ENCODE peak calls at places on chromosomes 7 and 10, in four cellular contexts. J, U, P and K are unnamed samples.

GRCh38 chr7:26153823-26154783 is 2.1 kb downstream of the NFE2L3 start:
- DNase-seq in J (no peak), U (no peak), P (no peak), K (peak)

GRCh38 chr7:106848851-106849442 is 16.1 kb upstream of the PIK3CG start:
- DNase-seq in U (peak), P (no peak), J (no peak), K (no peak)

GRCh38 chr10:72315611-72316385 is 38.9 kb downstream of the DNAJB12 start:
- DNase-seq in P (no peak), U (peak), J (no peak), K (peak)

GRCh38 chr10:59711871-59712491 is 2.3 kb upstream of the SLC16A9 start:
- DNase-seq in U (no peak), P (no peak), J (no peak), K (no peak)

GRCh38 chr10:19592276-19592675 is 224.0 kb upstream of the PLXDC2 start:
- DNase-seq in P (no peak), U (peak), J (no peak), K (peak)

GRCh38 chr10:48343871-48344598 is 37.6 kb downstream of the MAPK8 start:
- DNase-seq in J (no peak), U (no peak), P (no peak), K (no peak)

GRCh38 chr10:99370993-99371392 is 41.8 kb downstream of the CNNM1 start:
- DNase-seq in U (peak), P (peak), J (peak), K (peak)

GRCh38 chr10:11242443-11243386 is 225.0 kb downstream of the CELF2 start:
- DNase-seq in U (no peak), P (no peak), J (no peak), K (no peak)

GRCh38 chr7:123538897-123539296 is 4.5 kb upstream of the IQUB start:
- DNase-seq in U (no peak), P (no peak), J (no peak), K (no peak)

DNA sequence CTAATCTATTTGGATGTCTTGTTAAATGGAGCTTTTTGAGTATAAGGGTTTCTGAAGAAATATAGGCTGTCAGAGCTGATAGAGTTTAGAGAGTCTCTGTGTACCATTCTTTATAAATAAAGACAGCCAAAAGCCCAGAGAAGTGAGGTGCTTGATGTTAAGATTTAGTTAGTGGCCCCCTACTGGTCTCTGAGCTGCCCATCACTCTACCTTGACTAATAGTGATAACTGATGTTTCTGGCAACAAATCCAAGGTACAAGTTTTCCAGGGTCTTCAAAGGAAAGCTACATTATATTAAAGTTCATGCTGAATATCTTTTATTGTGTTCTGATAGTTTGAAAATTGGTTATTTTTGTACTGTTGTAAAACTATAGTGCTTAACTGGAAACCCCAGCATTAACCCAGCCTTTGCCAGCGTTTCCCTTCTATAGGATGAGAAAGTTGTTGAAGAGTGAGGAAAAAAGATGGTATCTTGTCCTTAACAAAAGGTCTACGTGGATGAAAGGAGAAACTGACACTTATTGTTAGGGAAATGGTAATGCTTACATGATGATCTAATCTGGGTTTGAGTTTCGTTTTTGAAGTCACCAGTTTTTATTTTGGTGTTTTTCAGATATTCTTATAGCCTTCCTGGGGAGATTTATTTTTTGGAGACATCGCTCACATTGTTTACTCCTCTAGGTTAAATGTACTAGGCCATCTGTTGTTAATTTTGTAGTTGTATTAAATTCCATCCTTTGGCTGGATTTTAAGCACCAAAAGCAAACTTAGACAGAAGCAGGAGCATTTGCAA is 79.0 kb downstream of the AUTS2 start:
- DNase-seq in U (no peak), P (no peak), J (no peak), K (no peak)
- TF ChIP-seq CTCF in U (no peak), P (peak), J (peak), K (no peak)

GRCh38 chr10:117476716-117477115 is 65.8 kb upstream of the EMX2 start:
- DNase-seq in P (no peak), J (no peak), U (no peak), K (no peak)

GRCh38 chr10:117480097-117480496 is 62.4 kb upstream of the EMX2 start:
- DNase-seq in U (no peak), J (no peak), P (no peak), K (no peak)

GRCh38 chr10:117477241-117477947 is 65.2 kb upstream of the EMX2 start:
- DNase-seq in J (no peak), P (no peak), U (no peak), K (no peak)

GRCh38 chr10:117476281-117476680 is 66.3 kb upstream of the EMX2 start:
- DNase-seq in J (no peak), P (no peak), U (no peak), K (no peak)

DNA sequence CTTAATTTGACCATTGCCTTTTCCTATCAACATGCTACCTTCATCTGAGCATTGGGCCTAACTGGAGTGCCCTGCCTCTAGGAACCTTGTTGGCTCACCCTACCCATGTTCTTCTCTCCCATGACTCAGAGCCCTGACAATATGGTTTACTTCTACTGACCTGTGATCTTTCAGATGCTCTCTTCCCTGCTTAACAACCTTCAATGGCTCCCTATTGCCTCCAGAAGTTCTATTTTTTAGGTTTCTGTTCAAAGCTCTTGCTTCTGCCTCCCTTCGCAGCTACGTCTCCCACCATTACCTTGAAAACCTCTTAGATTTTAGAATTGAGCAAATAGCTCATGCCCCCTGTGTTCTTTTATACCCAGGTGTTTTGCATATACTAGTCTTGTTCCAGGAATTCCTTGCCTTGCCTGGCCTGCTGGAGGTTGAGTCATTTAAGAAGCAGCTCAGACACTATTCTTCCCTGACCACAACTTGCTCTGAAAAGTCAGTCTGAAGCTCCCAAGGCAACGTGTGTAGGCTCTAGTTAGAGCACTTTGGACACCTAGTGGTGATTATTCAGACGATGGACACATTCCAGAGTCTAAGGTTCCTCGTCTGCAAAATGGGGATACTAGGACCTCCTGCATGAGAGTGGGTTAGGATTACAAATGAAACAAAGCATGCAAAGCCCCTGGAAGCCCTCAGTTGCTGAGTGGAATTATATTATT is 64.4 kb upstream of the EMX2 start:
- DNase-seq in J (no peak), U (peak), P (no peak), K (no peak)
- TF ChIP-seq CTCF in J (peak), U (peak), P (no peak), K (no peak)

GRCh38 chr7:141328290-141328689 is 222.9 kb upstream of the AGK start:
- DNase-seq in P (no peak), U (no peak), J (no peak), K (no peak)
- TF ChIP-seq CTCF in P (no peak), U (peak), J (no peak), K (no peak)

DNA sequence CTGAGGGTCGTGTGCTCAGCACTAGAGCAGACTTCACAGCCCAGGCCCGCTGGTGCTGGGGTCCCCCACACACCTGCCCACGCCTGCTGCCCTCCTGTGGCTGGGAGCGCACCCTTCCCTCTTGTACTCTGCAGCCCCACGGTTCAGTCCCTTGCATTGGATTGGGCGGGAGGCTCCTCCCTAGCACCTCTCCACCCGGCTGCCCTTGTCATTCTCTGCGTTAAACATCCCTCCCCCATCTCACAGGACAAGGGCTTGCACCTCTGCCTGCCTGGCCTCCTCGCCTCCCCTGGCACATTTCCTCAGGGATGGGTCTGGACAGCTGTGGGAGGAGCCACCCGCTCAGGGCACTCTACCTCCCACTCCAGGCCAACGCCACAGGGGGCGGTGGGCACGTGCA is 68.7 kb downstream of the ALOX5 start:
- DNase-seq in J (no peak), P (no peak), U (no peak), K (no peak)
- TF ChIP-seq CTCF in J (no peak), P (no peak), U (no peak), K (no peak)

GRCh38 chr7:22356855-22357310 is at the start of gene RAPGEF5:
- DNase-seq in U (peak), P (peak), J (peak), K (peak)
- TF ChIP-seq CTCF in U (no peak), P (no peak), J (no peak), K (no peak)

GRCh38 chr7:83976302-83976701 is 218.3 kb downstream of the SEMA3A start:
- DNase-seq in P (no peak), U (peak), J (peak), K (peak)
- TF ChIP-seq CTCF in P (peak), U (peak), J (peak), K (peak)

DNA sequence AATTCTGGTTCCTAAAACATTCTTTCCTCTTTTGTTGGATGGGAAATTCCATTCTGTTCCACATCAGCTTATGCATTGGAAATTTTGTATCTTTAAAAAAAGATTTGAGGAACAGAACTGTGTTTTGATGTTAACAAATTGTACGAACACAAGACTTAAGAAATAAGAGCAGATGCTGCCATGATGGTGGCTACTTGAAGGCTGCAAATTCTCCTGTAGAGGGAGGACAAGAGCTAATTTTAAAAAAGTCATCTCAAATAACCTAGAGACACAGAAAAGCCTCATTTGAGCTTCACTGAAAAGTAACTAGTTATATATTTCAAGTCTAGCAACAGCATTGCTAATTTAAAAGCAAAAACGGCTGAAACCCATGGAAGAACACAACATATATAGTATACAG is 29.8 kb downstream of the NDUFB2 start:
- DNase-seq in P (no peak), J (no peak), U (no peak), K (no peak)
- TF ChIP-seq CTCF in P (no peak), J (peak), U (peak), K (no peak)

DNA sequence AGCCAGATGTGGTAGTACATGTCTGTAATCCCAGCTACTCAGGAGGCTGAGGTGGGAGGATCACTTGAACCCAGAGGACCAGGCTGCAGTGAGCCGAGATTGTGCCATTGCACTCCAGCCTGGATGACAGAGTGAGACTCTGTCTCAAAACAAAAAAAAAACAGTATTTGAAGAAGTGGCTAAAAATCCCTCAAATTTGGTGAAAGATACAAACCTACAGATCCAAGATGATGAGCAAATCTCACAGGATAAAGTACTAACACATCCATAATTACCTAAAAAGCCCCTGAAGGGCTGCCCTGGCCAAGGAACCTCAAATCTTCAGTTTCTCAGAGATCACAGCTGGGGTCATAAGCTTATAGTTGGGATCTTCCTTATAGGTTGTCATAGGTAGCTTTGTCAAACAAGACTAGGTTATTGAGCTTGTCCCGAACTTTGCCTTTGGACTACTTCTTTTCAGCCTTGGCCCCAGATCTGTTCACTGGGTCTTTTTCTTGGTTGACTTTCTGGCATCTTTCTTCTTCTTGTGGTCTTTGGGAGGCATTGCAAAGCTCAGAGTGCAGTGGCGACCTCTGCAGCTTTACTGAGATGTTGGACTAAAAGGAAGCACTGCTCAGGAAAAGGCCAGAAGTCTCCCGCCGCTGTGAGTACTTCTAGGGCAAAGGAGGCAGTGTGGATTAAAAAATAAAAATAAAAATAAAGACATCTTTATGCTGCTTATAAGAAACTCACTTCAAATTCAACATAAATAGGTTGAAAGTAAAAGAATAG is 28.6 kb upstream of the SAR1A start:
- DNase-seq in J (no peak), U (no peak), P (no peak), K (no peak)
- TF ChIP-seq CTCF in J (no peak), U (no peak), P (no peak), K (no peak)